ENCODE peak calls at places on chromosomes 16 and 17, in eight cellular contexts. One of them, this sample, is unnamed.

GRCh38 chr16:67936124-67936875 is at the start of gene PSMB10:
- DNase-seq in heart right ventricle: peak
- DNase-seq in heart left ventricle: peak
- DNase-seq in stimulated activated CD8-positive, alpha-beta memory T cell treated with anti-CD3 and anti-CD28 coated beads, Interleukin-7, amount 100 ng/mL, for 1 hour: no peak
- DNase-seq in activated CD4-positive, alpha-beta T cell treated with anti-CD3 and anti-CD28 coated beads, Interleukin-2, amount 50 U/mL, for 1 hour: peak
- DNase-seq in AG09309: peak
- DNase-seq in astrocyte of the spinal cord: peak
- DNase-seq in naive thymus-derived CD4-positive, alpha-beta T cell: peak
- DNase-seq in this sample: peak

GRCh38 chr17:76261421-76262215 is 3.5 kb upstream of the UBALD2 start:
- DNase-seq in heart right ventricle: no peak
- DNase-seq in heart left ventricle: no peak
- DNase-seq in stimulated activated CD8-positive, alpha-beta memory T cell treated with anti-CD3 and anti-CD28 coated beads, Interleukin-7, amount 100 ng/mL, for 1 hour: no peak
- DNase-seq in activated CD4-positive, alpha-beta T cell treated with anti-CD3 and anti-CD28 coated beads, Interleukin-2, amount 50 U/mL, for 1 hour: no peak
- DNase-seq in AG09309: no peak
- DNase-seq in astrocyte of the spinal cord: peak
- DNase-seq in naive thymus-derived CD4-positive, alpha-beta T cell: no peak
- DNase-seq in this sample: no peak

GRCh38 chr16:5058476-5058875 is 7.3 kb downstream of the C16orf89 start:
- DNase-seq in heart right ventricle: peak
- DNase-seq in heart left ventricle: peak
- DNase-seq in stimulated activated CD8-positive, alpha-beta memory T cell treated with anti-CD3 and anti-CD28 coated beads, Interleukin-7, amount 100 ng/mL, for 1 hour: no peak
- DNase-seq in activated CD4-positive, alpha-beta T cell treated with anti-CD3 and anti-CD28 coated beads, Interleukin-2, amount 50 U/mL, for 1 hour: no peak
- DNase-seq in AG09309: no peak
- DNase-seq in astrocyte of the spinal cord: no peak
- DNase-seq in naive thymus-derived CD4-positive, alpha-beta T cell: no peak
- DNase-seq in this sample: no peak

GRCh38 chr16:79897444-79898146 is 297.1 kb upstream of the MAF start:
- DNase-seq in heart right ventricle: peak
- DNase-seq in heart left ventricle: no peak
- DNase-seq in stimulated activated CD8-positive, alpha-beta memory T cell treated with anti-CD3 and anti-CD28 coated beads, Interleukin-7, amount 100 ng/mL, for 1 hour: no peak
- DNase-seq in activated CD4-positive, alpha-beta T cell treated with anti-CD3 and anti-CD28 coated beads, Interleukin-2, amount 50 U/mL, for 1 hour: no peak
- DNase-seq in AG09309: no peak
- DNase-seq in astrocyte of the spinal cord: peak
- DNase-seq in naive thymus-derived CD4-positive, alpha-beta T cell: no peak
- DNase-seq in this sample: no peak

GRCh38 chr16:74083582-74083981 is 213.0 kb upstream of the PSMD7 start:
- DNase-seq in heart right ventricle: no peak
- DNase-seq in heart left ventricle: no peak
- DNase-seq in stimulated activated CD8-positive, alpha-beta memory T cell treated with anti-CD3 and anti-CD28 coated beads, Interleukin-7, amount 100 ng/mL, for 1 hour: no peak
- DNase-seq in activated CD4-positive, alpha-beta T cell treated with anti-CD3 and anti-CD28 coated beads, Interleukin-2, amount 50 U/mL, for 1 hour: no peak
- DNase-seq in AG09309: no peak
- DNase-seq in astrocyte of the spinal cord: no peak
- DNase-seq in naive thymus-derived CD4-positive, alpha-beta T cell: no peak
- DNase-seq in this sample: no peak

GRCh38 chr17:6862822-6863221 is 31.3 kb upstream of the TEKT1 start:
- DNase-seq in heart right ventricle: no peak
- DNase-seq in heart left ventricle: no peak
- DNase-seq in stimulated activated CD8-positive, alpha-beta memory T cell treated with anti-CD3 and anti-CD28 coated beads, Interleukin-7, amount 100 ng/mL, for 1 hour: no peak
- DNase-seq in activated CD4-positive, alpha-beta T cell treated with anti-CD3 and anti-CD28 coated beads, Interleukin-2, amount 50 U/mL, for 1 hour: no peak
- DNase-seq in AG09309: no peak
- DNase-seq in astrocyte of the spinal cord: no peak
- DNase-seq in naive thymus-derived CD4-positive, alpha-beta T cell: no peak
- DNase-seq in this sample: no peak

GRCh38 chr17:48184721-48185120 is 77.2 kb downstream of the SNX11 start:
- DNase-seq in heart right ventricle: no peak
- DNase-seq in heart left ventricle: no peak
- DNase-seq in stimulated activated CD8-positive, alpha-beta memory T cell treated with anti-CD3 and anti-CD28 coated beads, Interleukin-7, amount 100 ng/mL, for 1 hour: no peak
- DNase-seq in activated CD4-positive, alpha-beta T cell treated with anti-CD3 and anti-CD28 coated beads, Interleukin-2, amount 50 U/mL, for 1 hour: no peak
- DNase-seq in AG09309: no peak
- DNase-seq in astrocyte of the spinal cord: no peak
- DNase-seq in naive thymus-derived CD4-positive, alpha-beta T cell: no peak
- DNase-seq in this sample: no peak

GRCh38 chr17:79938696-79939435 is 96.8 kb downstream of the TBC1D16 start:
- DNase-seq in heart right ventricle: no peak
- DNase-seq in heart left ventricle: peak
- DNase-seq in stimulated activated CD8-positive, alpha-beta memory T cell treated with anti-CD3 and anti-CD28 coated beads, Interleukin-7, amount 100 ng/mL, for 1 hour: no peak
- DNase-seq in activated CD4-positive, alpha-beta T cell treated with anti-CD3 and anti-CD28 coated beads, Interleukin-2, amount 50 U/mL, for 1 hour: no peak
- DNase-seq in AG09309: no peak
- DNase-seq in astrocyte of the spinal cord: no peak
- DNase-seq in naive thymus-derived CD4-positive, alpha-beta T cell: no peak
- DNase-seq in this sample: no peak

GRCh38 chr17:38877130-38877851 is 7.4 kb downstream of the LASP1 start:
- DNase-seq in heart right ventricle: no peak
- DNase-seq in heart left ventricle: no peak
- DNase-seq in stimulated activated CD8-positive, alpha-beta memory T cell treated with anti-CD3 and anti-CD28 coated beads, Interleukin-7, amount 100 ng/mL, for 1 hour: no peak
- DNase-seq in activated CD4-positive, alpha-beta T cell treated with anti-CD3 and anti-CD28 coated beads, Interleukin-2, amount 50 U/mL, for 1 hour: peak
- DNase-seq in AG09309: no peak
- DNase-seq in astrocyte of the spinal cord: no peak
- DNase-seq in naive thymus-derived CD4-positive, alpha-beta T cell: no peak
- DNase-seq in this sample: no peak

GRCh38 chr17:18184143-18185007 is 747 bp downstream of the ALKBH5 start:
- DNase-seq in heart right ventricle: peak
- DNase-seq in heart left ventricle: peak
- DNase-seq in stimulated activated CD8-positive, alpha-beta memory T cell treated with anti-CD3 and anti-CD28 coated beads, Interleukin-7, amount 100 ng/mL, for 1 hour: peak
- DNase-seq in activated CD4-positive, alpha-beta T cell treated with anti-CD3 and anti-CD28 coated beads, Interleukin-2, amount 50 U/mL, for 1 hour: peak
- DNase-seq in AG09309: no peak
- DNase-seq in astrocyte of the spinal cord: peak
- DNase-seq in naive thymus-derived CD4-positive, alpha-beta T cell: peak
- DNase-seq in this sample: peak

GRCh38 chr17:32279933-32280716 is 14.5 kb downstream of the RHBDL3 start:
- DNase-seq in heart right ventricle: no peak
- DNase-seq in heart left ventricle: no peak
- DNase-seq in stimulated activated CD8-positive, alpha-beta memory T cell treated with anti-CD3 and anti-CD28 coated beads, Interleukin-7, amount 100 ng/mL, for 1 hour: no peak
- DNase-seq in activated CD4-positive, alpha-beta T cell treated with anti-CD3 and anti-CD28 coated beads, Interleukin-2, amount 50 U/mL, for 1 hour: no peak
- DNase-seq in AG09309: no peak
- DNase-seq in astrocyte of the spinal cord: no peak
- DNase-seq in naive thymus-derived CD4-positive, alpha-beta T cell: no peak
- DNase-seq in this sample: no peak

GRCh38 chr16:86411878-86412277 is 98.4 kb upstream of the FOXF1 start:
- DNase-seq in heart right ventricle: no peak
- DNase-seq in heart left ventricle: no peak
- DNase-seq in stimulated activated CD8-positive, alpha-beta memory T cell treated with anti-CD3 and anti-CD28 coated beads, Interleukin-7, amount 100 ng/mL, for 1 hour: no peak
- DNase-seq in activated CD4-positive, alpha-beta T cell treated with anti-CD3 and anti-CD28 coated beads, Interleukin-2, amount 50 U/mL, for 1 hour: no peak
- DNase-seq in AG09309: no peak
- DNase-seq in astrocyte of the spinal cord: no peak
- DNase-seq in naive thymus-derived CD4-positive, alpha-beta T cell: no peak
- DNase-seq in this sample: no peak

GRCh38 chr16:11211977-11212818 is 43.8 kb downstream of the SOCS1 start:
- DNase-seq in heart right ventricle: no peak
- DNase-seq in heart left ventricle: no peak
- DNase-seq in stimulated activated CD8-positive, alpha-beta memory T cell treated with anti-CD3 and anti-CD28 coated beads, Interleukin-7, amount 100 ng/mL, for 1 hour: no peak
- DNase-seq in activated CD4-positive, alpha-beta T cell treated with anti-CD3 and anti-CD28 coated beads, Interleukin-2, amount 50 U/mL, for 1 hour: no peak
- DNase-seq in AG09309: no peak
- DNase-seq in astrocyte of the spinal cord: no peak
- DNase-seq in naive thymus-derived CD4-positive, alpha-beta T cell: no peak
- DNase-seq in this sample: no peak

GRCh38 chr17:66655861-66656260 is 179.1 kb upstream of the CACNG5 start:
- DNase-seq in heart right ventricle: no peak
- DNase-seq in heart left ventricle: no peak
- DNase-seq in stimulated activated CD8-positive, alpha-beta memory T cell treated with anti-CD3 and anti-CD28 coated beads, Interleukin-7, amount 100 ng/mL, for 1 hour: no peak
- DNase-seq in activated CD4-positive, alpha-beta T cell treated with anti-CD3 and anti-CD28 coated beads, Interleukin-2, amount 50 U/mL, for 1 hour: no peak
- DNase-seq in AG09309: peak
- DNase-seq in astrocyte of the spinal cord: peak
- DNase-seq in naive thymus-derived CD4-positive, alpha-beta T cell: peak
- DNase-seq in this sample: no peak

GRCh38 chr17:77375917-77376651 is 235.3 kb downstream of the SEC14L1 start:
- DNase-seq in heart right ventricle: no peak
- DNase-seq in heart left ventricle: no peak
- DNase-seq in stimulated activated CD8-positive, alpha-beta memory T cell treated with anti-CD3 and anti-CD28 coated beads, Interleukin-7, amount 100 ng/mL, for 1 hour: no peak
- DNase-seq in activated CD4-positive, alpha-beta T cell treated with anti-CD3 and anti-CD28 coated beads, Interleukin-2, amount 50 U/mL, for 1 hour: peak
- DNase-seq in AG09309: no peak
- DNase-seq in astrocyte of the spinal cord: peak
- DNase-seq in naive thymus-derived CD4-positive, alpha-beta T cell: peak
- DNase-seq in this sample: peak

GRCh38 chr17:3961564-3962047 is 2.6 kb downstream of the ATP2A3 start:
- DNase-seq in heart right ventricle: no peak
- DNase-seq in heart left ventricle: no peak
- DNase-seq in stimulated activated CD8-positive, alpha-beta memory T cell treated with anti-CD3 and anti-CD28 coated beads, Interleukin-7, amount 100 ng/mL, for 1 hour: no peak
- DNase-seq in activated CD4-positive, alpha-beta T cell treated with anti-CD3 and anti-CD28 coated beads, Interleukin-2, amount 50 U/mL, for 1 hour: peak
- DNase-seq in AG09309: no peak
- DNase-seq in astrocyte of the spinal cord: no peak
- DNase-seq in naive thymus-derived CD4-positive, alpha-beta T cell: no peak
- DNase-seq in this sample: no peak

GRCh38 chr16:80924372-80924978 is 82.2 kb downstream of the CMC2 start:
- DNase-seq in heart right ventricle: peak
- DNase-seq in heart left ventricle: no peak
- DNase-seq in stimulated activated CD8-positive, alpha-beta memory T cell treated with anti-CD3 and anti-CD28 coated beads, Interleukin-7, amount 100 ng/mL, for 1 hour: no peak
- DNase-seq in activated CD4-positive, alpha-beta T cell treated with anti-CD3 and anti-CD28 coated beads, Interleukin-2, amount 50 U/mL, for 1 hour: peak
- DNase-seq in AG09309: no peak
- DNase-seq in astrocyte of the spinal cord: peak
- DNase-seq in naive thymus-derived CD4-positive, alpha-beta T cell: peak
- DNase-seq in this sample: no peak

GRCh38 chr17:69457603-69458002 is 43.1 kb downstream of the MAP2K6 start:
- DNase-seq in heart right ventricle: no peak
- DNase-seq in heart left ventricle: no peak
- DNase-seq in stimulated activated CD8-positive, alpha-beta memory T cell treated with anti-CD3 and anti-CD28 coated beads, Interleukin-7, amount 100 ng/mL, for 1 hour: no peak
- DNase-seq in activated CD4-positive, alpha-beta T cell treated with anti-CD3 and anti-CD28 coated beads, Interleukin-2, amount 50 U/mL, for 1 hour: no peak
- DNase-seq in AG09309: no peak
- DNase-seq in astrocyte of the spinal cord: no peak
- DNase-seq in naive thymus-derived CD4-positive, alpha-beta T cell: no peak
- DNase-seq in this sample: no peak

GRCh38 chr16:27703545-27703944 is 153.6 kb downstream of the KATNIP start:
- DNase-seq in heart right ventricle: no peak
- DNase-seq in heart left ventricle: no peak
- DNase-seq in stimulated activated CD8-positive, alpha-beta memory T cell treated with anti-CD3 and anti-CD28 coated beads, Interleukin-7, amount 100 ng/mL, for 1 hour: no peak
- DNase-seq in activated CD4-positive, alpha-beta T cell treated with anti-CD3 and anti-CD28 coated beads, Interleukin-2, amount 50 U/mL, for 1 hour: no peak
- DNase-seq in AG09309: no peak
- DNase-seq in astrocyte of the spinal cord: peak
- DNase-seq in naive thymus-derived CD4-positive, alpha-beta T cell: no peak
- DNase-seq in this sample: peak

GRCh38 chr17:57868007-57868774 is 18.3 kb upstream of the MRPS23 start:
- DNase-seq in heart right ventricle: peak
- DNase-seq in heart left ventricle: peak
- DNase-seq in stimulated activated CD8-positive, alpha-beta memory T cell treated with anti-CD3 and anti-CD28 coated beads, Interleukin-7, amount 100 ng/mL, for 1 hour: no peak
- DNase-seq in activated CD4-positive, alpha-beta T cell treated with anti-CD3 and anti-CD28 coated beads, Interleukin-2, amount 50 U/mL, for 1 hour: no peak
- DNase-seq in AG09309: peak
- DNase-seq in astrocyte of the spinal cord: peak
- DNase-seq in naive thymus-derived CD4-positive, alpha-beta T cell: no peak
- DNase-seq in this sample: peak

GRCh38 chr16:65200857-65201256 is 79.0 kb upstream of the CDH11 start:
- DNase-seq in heart right ventricle: no peak
- DNase-seq in heart left ventricle: no peak
- DNase-seq in stimulated activated CD8-positive, alpha-beta memory T cell treated with anti-CD3 and anti-CD28 coated beads, Interleukin-7, amount 100 ng/mL, for 1 hour: no peak
- DNase-seq in activated CD4-positive, alpha-beta T cell treated with anti-CD3 and anti-CD28 coated beads, Interleukin-2, amount 50 U/mL, for 1 hour: no peak
- DNase-seq in AG09309: no peak
- DNase-seq in astrocyte of the spinal cord: no peak
- DNase-seq in naive thymus-derived CD4-positive, alpha-beta T cell: no peak
- DNase-seq in this sample: no peak

GRCh38 chr16:72112906-72113615 is 19.4 kb downstream of the DHX38 start:
- DNase-seq in heart right ventricle: no peak
- DNase-seq in heart left ventricle: no peak
- DNase-seq in stimulated activated CD8-positive, alpha-beta memory T cell treated with anti-CD3 and anti-CD28 coated beads, Interleukin-7, amount 100 ng/mL, for 1 hour: no peak
- DNase-seq in activated CD4-positive, alpha-beta T cell treated with anti-CD3 and anti-CD28 coated beads, Interleukin-2, amount 50 U/mL, for 1 hour: no peak
- DNase-seq in AG09309: no peak
- DNase-seq in astrocyte of the spinal cord: no peak
- DNase-seq in naive thymus-derived CD4-positive, alpha-beta T cell: no peak
- DNase-seq in this sample: no peak

GRCh38 chr17:29659155-29659554 is 36.4 kb upstream of the CORO6 start:
- DNase-seq in heart right ventricle: no peak
- DNase-seq in heart left ventricle: no peak
- DNase-seq in stimulated activated CD8-positive, alpha-beta memory T cell treated with anti-CD3 and anti-CD28 coated beads, Interleukin-7, amount 100 ng/mL, for 1 hour: no peak
- DNase-seq in activated CD4-positive, alpha-beta T cell treated with anti-CD3 and anti-CD28 coated beads, Interleukin-2, amount 50 U/mL, for 1 hour: no peak
- DNase-seq in AG09309: no peak
- DNase-seq in astrocyte of the spinal cord: peak
- DNase-seq in naive thymus-derived CD4-positive, alpha-beta T cell: no peak
- DNase-seq in this sample: no peak

GRCh38 chr17:37506678-37507077 is 17.0 kb downstream of the DUSP14 start:
- DNase-seq in heart right ventricle: no peak
- DNase-seq in heart left ventricle: no peak
- DNase-seq in stimulated activated CD8-positive, alpha-beta memory T cell treated with anti-CD3 and anti-CD28 coated beads, Interleukin-7, amount 100 ng/mL, for 1 hour: no peak
- DNase-seq in activated CD4-positive, alpha-beta T cell treated with anti-CD3 and anti-CD28 coated beads, Interleukin-2, amount 50 U/mL, for 1 hour: no peak
- DNase-seq in AG09309: no peak
- DNase-seq in astrocyte of the spinal cord: no peak
- DNase-seq in naive thymus-derived CD4-positive, alpha-beta T cell: no peak
- DNase-seq in this sample: no peak

GRCh38 chr17:60398227-60398959 is 6.5 kb upstream of the USP32 start:
- DNase-seq in heart right ventricle: no peak
- DNase-seq in heart left ventricle: no peak
- DNase-seq in stimulated activated CD8-positive, alpha-beta memory T cell treated with anti-CD3 and anti-CD28 coated beads, Interleukin-7, amount 100 ng/mL, for 1 hour: no peak
- DNase-seq in activated CD4-positive, alpha-beta T cell treated with anti-CD3 and anti-CD28 coated beads, Interleukin-2, amount 50 U/mL, for 1 hour: no peak
- DNase-seq in AG09309: no peak
- DNase-seq in astrocyte of the spinal cord: no peak
- DNase-seq in naive thymus-derived CD4-positive, alpha-beta T cell: no peak
- DNase-seq in this sample: no peak

GRCh38 chr17:28712037-28712704 is 483 bp upstream of the PROCA1 start:
- DNase-seq in heart right ventricle: peak
- DNase-seq in heart left ventricle: peak
- DNase-seq in stimulated activated CD8-positive, alpha-beta memory T cell treated with anti-CD3 and anti-CD28 coated beads, Interleukin-7, amount 100 ng/mL, for 1 hour: no peak
- DNase-seq in activated CD4-positive, alpha-beta T cell treated with anti-CD3 and anti-CD28 coated beads, Interleukin-2, amount 50 U/mL, for 1 hour: peak
- DNase-seq in AG09309: no peak
- DNase-seq in astrocyte of the spinal cord: no peak
- DNase-seq in naive thymus-derived CD4-positive, alpha-beta T cell: peak
- DNase-seq in this sample: no peak

GRCh38 chr17:17021194-17021863 is 20.9 kb upstream of the MPRIP start:
- DNase-seq in heart right ventricle: peak
- DNase-seq in heart left ventricle: peak
- DNase-seq in stimulated activated CD8-positive, alpha-beta memory T cell treated with anti-CD3 and anti-CD28 coated beads, Interleukin-7, amount 100 ng/mL, for 1 hour: no peak
- DNase-seq in activated CD4-positive, alpha-beta T cell treated with anti-CD3 and anti-CD28 coated beads, Interleukin-2, amount 50 U/mL, for 1 hour: no peak
- DNase-seq in AG09309: no peak
- DNase-seq in astrocyte of the spinal cord: no peak
- DNase-seq in naive thymus-derived CD4-positive, alpha-beta T cell: no peak
- DNase-seq in this sample: no peak

GRCh38 chr17:17750881-17751280 is 69.6 kb downstream of the RAI1 start:
- DNase-seq in heart right ventricle: no peak
- DNase-seq in heart left ventricle: no peak
- DNase-seq in stimulated activated CD8-positive, alpha-beta memory T cell treated with anti-CD3 and anti-CD28 coated beads, Interleukin-7, amount 100 ng/mL, for 1 hour: no peak
- DNase-seq in activated CD4-positive, alpha-beta T cell treated with anti-CD3 and anti-CD28 coated beads, Interleukin-2, amount 50 U/mL, for 1 hour: no peak
- DNase-seq in AG09309: no peak
- DNase-seq in astrocyte of the spinal cord: no peak
- DNase-seq in naive thymus-derived CD4-positive, alpha-beta T cell: peak
- DNase-seq in this sample: no peak

GRCh38 chr16:67327774-67328173 is 1.2 kb downstream of the LRRC36 start:
- DNase-seq in heart right ventricle: no peak
- DNase-seq in heart left ventricle: no peak
- DNase-seq in stimulated activated CD8-positive, alpha-beta memory T cell treated with anti-CD3 and anti-CD28 coated beads, Interleukin-7, amount 100 ng/mL, for 1 hour: no peak
- DNase-seq in activated CD4-positive, alpha-beta T cell treated with anti-CD3 and anti-CD28 coated beads, Interleukin-2, amount 50 U/mL, for 1 hour: no peak
- DNase-seq in AG09309: no peak
- DNase-seq in astrocyte of the spinal cord: no peak
- DNase-seq in naive thymus-derived CD4-positive, alpha-beta T cell: no peak
- DNase-seq in this sample: no peak

GRCh38 chr17:74356640-74357465 is 4.8 kb downstream of the BTBD17 start:
- DNase-seq in heart right ventricle: no peak
- DNase-seq in heart left ventricle: no peak
- DNase-seq in stimulated activated CD8-positive, alpha-beta memory T cell treated with anti-CD3 and anti-CD28 coated beads, Interleukin-7, amount 100 ng/mL, for 1 hour: no peak
- DNase-seq in activated CD4-positive, alpha-beta T cell treated with anti-CD3 and anti-CD28 coated beads, Interleukin-2, amount 50 U/mL, for 1 hour: no peak
- DNase-seq in AG09309: no peak
- DNase-seq in astrocyte of the spinal cord: no peak
- DNase-seq in naive thymus-derived CD4-positive, alpha-beta T cell: no peak
- DNase-seq in this sample: no peak

GRCh38 chr17:67272312-67273050 is 27.5 kb upstream of the HELZ start:
- DNase-seq in heart right ventricle: no peak
- DNase-seq in heart left ventricle: no peak
- DNase-seq in stimulated activated CD8-positive, alpha-beta memory T cell treated with anti-CD3 and anti-CD28 coated beads, Interleukin-7, amount 100 ng/mL, for 1 hour: no peak
- DNase-seq in activated CD4-positive, alpha-beta T cell treated with anti-CD3 and anti-CD28 coated beads, Interleukin-2, amount 50 U/mL, for 1 hour: no peak
- DNase-seq in AG09309: no peak
- DNase-seq in astrocyte of the spinal cord: no peak
- DNase-seq in naive thymus-derived CD4-positive, alpha-beta T cell: no peak
- DNase-seq in this sample: no peak

GRCh38 chr17:17575360-17576251 is 15.9 kb downstream of the PEMT start:
- DNase-seq in heart right ventricle: no peak
- DNase-seq in heart left ventricle: no peak
- DNase-seq in stimulated activated CD8-positive, alpha-beta memory T cell treated with anti-CD3 and anti-CD28 coated beads, Interleukin-7, amount 100 ng/mL, for 1 hour: no peak
- DNase-seq in activated CD4-positive, alpha-beta T cell treated with anti-CD3 and anti-CD28 coated beads, Interleukin-2, amount 50 U/mL, for 1 hour: no peak
- DNase-seq in AG09309: no peak
- DNase-seq in astrocyte of the spinal cord: no peak
- DNase-seq in naive thymus-derived CD4-positive, alpha-beta T cell: no peak
- DNase-seq in this sample: peak